ENCODE peak calls at places on chromosomes 12 and 14, in five cellular contexts. One of them, this sample, is unnamed.

GRCh38 chr12:96720363-96720705 is 186.7 kb upstream of the NEDD1 start:
- DNase-seq in hippocampal formation: no peak
- DNase-seq in brain microvascular endothelial cell: peak; percentile 9
- DNase-seq in stimulated activated CD4-positive, alpha-beta T cell treated with anti-CD3 and anti-CD28 coated beads, Interleukin-15, amount 100 ng/mL, for 1 hour: no peak
- DNase-seq in activated CD8-positive, alpha-beta memory T cell treated with anti-CD3 and anti-CD28 coated beads for 4 hours: no peak
- DNase-seq in this sample: peak; percentile 75

GRCh38 chr12:40225984-40226602 is 1.3 kb downstream of the LRRK2 start:
- DNase-seq in hippocampal formation: no peak
- DNase-seq in brain microvascular endothelial cell: no peak
- DNase-seq in stimulated activated CD4-positive, alpha-beta T cell treated with anti-CD3 and anti-CD28 coated beads, Interleukin-15, amount 100 ng/mL, for 1 hour: no peak
- DNase-seq in activated CD8-positive, alpha-beta memory T cell treated with anti-CD3 and anti-CD28 coated beads for 4 hours: no peak
- DNase-seq in this sample: no peak

GRCh38 chr12:29732211-29732992 is 51.3 kb downstream of the TMTC1 start:
- DNase-seq in hippocampal formation: no peak
- DNase-seq in brain microvascular endothelial cell: peak; percentile 47
- DNase-seq in stimulated activated CD4-positive, alpha-beta T cell treated with anti-CD3 and anti-CD28 coated beads, Interleukin-15, amount 100 ng/mL, for 1 hour: no peak
- DNase-seq in activated CD8-positive, alpha-beta memory T cell treated with anti-CD3 and anti-CD28 coated beads for 4 hours: no peak
- DNase-seq in this sample: no peak

GRCh38 chr12:101777476-101777875 is 38.2 kb upstream of the SYCP3 start:
- DNase-seq in hippocampal formation: peak; percentile 25
- DNase-seq in brain microvascular endothelial cell: no peak
- DNase-seq in stimulated activated CD4-positive, alpha-beta T cell treated with anti-CD3 and anti-CD28 coated beads, Interleukin-15, amount 100 ng/mL, for 1 hour: no peak
- DNase-seq in activated CD8-positive, alpha-beta memory T cell treated with anti-CD3 and anti-CD28 coated beads for 4 hours: no peak
- DNase-seq in this sample: no peak

GRCh38 chr14:45135659-45136314 is at the start of gene FANCM:
- DNase-seq in hippocampal formation: peak; percentile 87
- DNase-seq in brain microvascular endothelial cell: peak; percentile 98
- DNase-seq in stimulated activated CD4-positive, alpha-beta T cell treated with anti-CD3 and anti-CD28 coated beads, Interleukin-15, amount 100 ng/mL, for 1 hour: peak; percentile 55
- DNase-seq in activated CD8-positive, alpha-beta memory T cell treated with anti-CD3 and anti-CD28 coated beads for 4 hours: peak; percentile 75
- DNase-seq in this sample: peak; percentile 94

GRCh38 chr12:193282-193681 is 20.7 kb downstream of the SLC6A12 start:
- DNase-seq in hippocampal formation: no peak
- DNase-seq in brain microvascular endothelial cell: no peak
- DNase-seq in stimulated activated CD4-positive, alpha-beta T cell treated with anti-CD3 and anti-CD28 coated beads, Interleukin-15, amount 100 ng/mL, for 1 hour: no peak
- DNase-seq in activated CD8-positive, alpha-beta memory T cell treated with anti-CD3 and anti-CD28 coated beads for 4 hours: no peak
- DNase-seq in this sample: no peak

GRCh38 chr12:27635349-27635972 is 60.8 kb upstream of the REP15 start:
- DNase-seq in hippocampal formation: no peak
- DNase-seq in brain microvascular endothelial cell: no peak
- DNase-seq in stimulated activated CD4-positive, alpha-beta T cell treated with anti-CD3 and anti-CD28 coated beads, Interleukin-15, amount 100 ng/mL, for 1 hour: no peak
- DNase-seq in activated CD8-positive, alpha-beta memory T cell treated with anti-CD3 and anti-CD28 coated beads for 4 hours: no peak
- DNase-seq in this sample: no peak

GRCh38 chr12:50221228-50222008 is 54.2 kb upstream of the CERS5 start:
- DNase-seq in hippocampal formation: no peak
- DNase-seq in brain microvascular endothelial cell: peak; percentile 58
- DNase-seq in stimulated activated CD4-positive, alpha-beta T cell treated with anti-CD3 and anti-CD28 coated beads, Interleukin-15, amount 100 ng/mL, for 1 hour: no peak
- DNase-seq in activated CD8-positive, alpha-beta memory T cell treated with anti-CD3 and anti-CD28 coated beads for 4 hours: no peak
- DNase-seq in this sample: no peak

GRCh38 chr14:49173765-49174373 is 412.3 kb downstream of the RPS29 start:
- DNase-seq in hippocampal formation: no peak
- DNase-seq in brain microvascular endothelial cell: peak; percentile 77
- DNase-seq in stimulated activated CD4-positive, alpha-beta T cell treated with anti-CD3 and anti-CD28 coated beads, Interleukin-15, amount 100 ng/mL, for 1 hour: no peak
- DNase-seq in activated CD8-positive, alpha-beta memory T cell treated with anti-CD3 and anti-CD28 coated beads for 4 hours: no peak
- DNase-seq in this sample: peak; percentile 24

GRCh38 chr12:31002999-31003398 is 70.7 kb upstream of the DDX11 start:
- DNase-seq in hippocampal formation: no peak
- DNase-seq in brain microvascular endothelial cell: no peak
- DNase-seq in stimulated activated CD4-positive, alpha-beta T cell treated with anti-CD3 and anti-CD28 coated beads, Interleukin-15, amount 100 ng/mL, for 1 hour: no peak
- DNase-seq in activated CD8-positive, alpha-beta memory T cell treated with anti-CD3 and anti-CD28 coated beads for 4 hours: no peak
- DNase-seq in this sample: no peak

GRCh38 chr12:90199008-90199407 is 490.4 kb upstream of the ATP2B1 start:
- DNase-seq in hippocampal formation: no peak
- DNase-seq in brain microvascular endothelial cell: no peak
- DNase-seq in stimulated activated CD4-positive, alpha-beta T cell treated with anti-CD3 and anti-CD28 coated beads, Interleukin-15, amount 100 ng/mL, for 1 hour: no peak
- DNase-seq in activated CD8-positive, alpha-beta memory T cell treated with anti-CD3 and anti-CD28 coated beads for 4 hours: no peak
- DNase-seq in this sample: peak; percentile 8

GRCh38 chr12:44307506-44308168 is 471.8 kb downstream of the TMEM117 start:
- DNase-seq in hippocampal formation: no peak
- DNase-seq in brain microvascular endothelial cell: no peak
- DNase-seq in stimulated activated CD4-positive, alpha-beta T cell treated with anti-CD3 and anti-CD28 coated beads, Interleukin-15, amount 100 ng/mL, for 1 hour: no peak
- DNase-seq in activated CD8-positive, alpha-beta memory T cell treated with anti-CD3 and anti-CD28 coated beads for 4 hours: no peak
- DNase-seq in this sample: no peak

GRCh38 chr14:90093942-90094595 is 32.3 kb downstream of the KCNK13 start:
- DNase-seq in hippocampal formation: no peak
- DNase-seq in brain microvascular endothelial cell: peak; percentile 4
- DNase-seq in stimulated activated CD4-positive, alpha-beta T cell treated with anti-CD3 and anti-CD28 coated beads, Interleukin-15, amount 100 ng/mL, for 1 hour: no peak
- DNase-seq in activated CD8-positive, alpha-beta memory T cell treated with anti-CD3 and anti-CD28 coated beads for 4 hours: no peak
- DNase-seq in this sample: peak; percentile 62

GRCh38 chr12:50734409-50735263 is 29.3 kb upstream of the ATF1 start:
- DNase-seq in hippocampal formation: peak; percentile 4
- DNase-seq in brain microvascular endothelial cell: no peak
- DNase-seq in stimulated activated CD4-positive, alpha-beta T cell treated with anti-CD3 and anti-CD28 coated beads, Interleukin-15, amount 100 ng/mL, for 1 hour: no peak
- DNase-seq in activated CD8-positive, alpha-beta memory T cell treated with anti-CD3 and anti-CD28 coated beads for 4 hours: no peak
- DNase-seq in this sample: peak; percentile 11

GRCh38 chr14:59483360-59483759 is 848 bp downstream of the L3HYPDH start:
- DNase-seq in hippocampal formation: no peak
- DNase-seq in brain microvascular endothelial cell: peak; percentile 57
- DNase-seq in stimulated activated CD4-positive, alpha-beta T cell treated with anti-CD3 and anti-CD28 coated beads, Interleukin-15, amount 100 ng/mL, for 1 hour: no peak
- DNase-seq in activated CD8-positive, alpha-beta memory T cell treated with anti-CD3 and anti-CD28 coated beads for 4 hours: no peak
- DNase-seq in this sample: no peak

GRCh38 chr14:68819260-68819691 is 26.4 kb upstream of the ZFP36L1 start:
- DNase-seq in hippocampal formation: no peak
- DNase-seq in brain microvascular endothelial cell: peak; percentile 28
- DNase-seq in stimulated activated CD4-positive, alpha-beta T cell treated with anti-CD3 and anti-CD28 coated beads, Interleukin-15, amount 100 ng/mL, for 1 hour: peak; percentile 26
- DNase-seq in activated CD8-positive, alpha-beta memory T cell treated with anti-CD3 and anti-CD28 coated beads for 4 hours: no peak
- DNase-seq in this sample: no peak

GRCh38 chr14:60485600-60486251 is at the start of gene C14orf39:
- DNase-seq in hippocampal formation: no peak
- DNase-seq in brain microvascular endothelial cell: no peak
- DNase-seq in stimulated activated CD4-positive, alpha-beta T cell treated with anti-CD3 and anti-CD28 coated beads, Interleukin-15, amount 100 ng/mL, for 1 hour: peak; percentile 16
- DNase-seq in activated CD8-positive, alpha-beta memory T cell treated with anti-CD3 and anti-CD28 coated beads for 4 hours: no peak
- DNase-seq in this sample: no peak

GRCh38 chr14:76617440-76617839 is 143.8 kb upstream of the VASH1 start:
- DNase-seq in hippocampal formation: no peak
- DNase-seq in brain microvascular endothelial cell: no peak
- DNase-seq in stimulated activated CD4-positive, alpha-beta T cell treated with anti-CD3 and anti-CD28 coated beads, Interleukin-15, amount 100 ng/mL, for 1 hour: no peak
- DNase-seq in activated CD8-positive, alpha-beta memory T cell treated with anti-CD3 and anti-CD28 coated beads for 4 hours: no peak
- DNase-seq in this sample: no peak

GRCh38 chr14:89330236-89331002 is 86.6 kb downstream of the FOXN3 start:
- DNase-seq in hippocampal formation: no peak
- DNase-seq in brain microvascular endothelial cell: peak; percentile 87
- DNase-seq in stimulated activated CD4-positive, alpha-beta T cell treated with anti-CD3 and anti-CD28 coated beads, Interleukin-15, amount 100 ng/mL, for 1 hour: no peak
- DNase-seq in activated CD8-positive, alpha-beta memory T cell treated with anti-CD3 and anti-CD28 coated beads for 4 hours: no peak
- DNase-seq in this sample: no peak

GRCh38 chr12:95141305-95141704 is 67.9 kb upstream of the NR2C1 start:
- DNase-seq in hippocampal formation: no peak
- DNase-seq in brain microvascular endothelial cell: no peak
- DNase-seq in stimulated activated CD4-positive, alpha-beta T cell treated with anti-CD3 and anti-CD28 coated beads, Interleukin-15, amount 100 ng/mL, for 1 hour: no peak
- DNase-seq in activated CD8-positive, alpha-beta memory T cell treated with anti-CD3 and anti-CD28 coated beads for 4 hours: no peak
- DNase-seq in this sample: no peak

This sample was measured in NCI-H774.